ENCODE peak calls at places on chromosomes 5 and 9, in nine cellular contexts. One of them, this sample, is unnamed.

GRCh38 chr5:174690256-174690655 is 34.1 kb upstream of the MSX2 start:
- DNase-seq in upper lobe of left lung: no peak
- DNase-seq in spleen: no peak
- DNase-seq in right atrium auricular region: no peak
- DNase-seq in stomach: no peak
- DNase-seq in HepG2: no peak
- DNase-seq in A549: peak
- DNase-seq in esophagus squamous epithelium: no peak
- DNase-seq in pancreas: no peak
- DNase-seq in this sample: no peak

GRCh38 chr9:19149230-19149629 is 21.9 kb upstream of the PLIN2 start:
- DNase-seq in pancreas: no peak
- DNase-seq in right atrium auricular region: no peak
- DNase-seq in A549: no peak
- DNase-seq in spleen: no peak
- DNase-seq in upper lobe of left lung: no peak
- DNase-seq in HepG2: no peak
- DNase-seq in stomach: no peak
- DNase-seq in esophagus squamous epithelium: no peak
- DNase-seq in this sample: no peak

GRCh38 chr5:29800752-29801151 is 1392.7 kb upstream of the CDH6 start:
- DNase-seq in HepG2: peak
- DNase-seq in upper lobe of left lung: no peak
- DNase-seq in A549: no peak
- DNase-seq in spleen: no peak
- DNase-seq in stomach: no peak
- DNase-seq in esophagus squamous epithelium: no peak
- DNase-seq in right atrium auricular region: no peak
- DNase-seq in pancreas: no peak
- DNase-seq in this sample: no peak

GRCh38 chr5:91361055-91361701 is 21.9 kb downstream of the ARRDC3 start:
- DNase-seq in spleen: no peak
- DNase-seq in A549: no peak
- DNase-seq in HepG2: no peak
- DNase-seq in stomach: no peak
- DNase-seq in upper lobe of left lung: no peak
- DNase-seq in esophagus squamous epithelium: no peak
- DNase-seq in right atrium auricular region: no peak
- DNase-seq in pancreas: no peak
- DNase-seq in this sample: no peak

GRCh38 chr9:81575976-81576375 is 113.4 kb downstream of the TLE1 start:
- DNase-seq in right atrium auricular region: no peak
- DNase-seq in esophagus squamous epithelium: no peak
- DNase-seq in HepG2: no peak
- DNase-seq in A549: no peak
- DNase-seq in stomach: no peak
- DNase-seq in pancreas: no peak
- DNase-seq in spleen: no peak
- DNase-seq in upper lobe of left lung: no peak
- DNase-seq in this sample: no peak

GRCh38 chr9:92438900-92439526 is 14.7 kb upstream of the OMD start:
- DNase-seq in pancreas: no peak
- DNase-seq in right atrium auricular region: no peak
- DNase-seq in spleen: no peak
- DNase-seq in HepG2: no peak
- DNase-seq in stomach: no peak
- DNase-seq in upper lobe of left lung: no peak
- DNase-seq in esophagus squamous epithelium: no peak
- DNase-seq in A549: no peak
- DNase-seq in this sample: no peak

GRCh38 chr9:28093141-28093540 is 519.9 kb upstream of the C9orf72 start:
- DNase-seq in HepG2: no peak
- DNase-seq in pancreas: no peak
- DNase-seq in A549: no peak
- DNase-seq in right atrium auricular region: no peak
- DNase-seq in upper lobe of left lung: no peak
- DNase-seq in stomach: no peak
- DNase-seq in esophagus squamous epithelium: no peak
- DNase-seq in spleen: no peak
- DNase-seq in this sample: no peak

GRCh38 chr9:116661037-116661954 is 25.8 kb upstream of the TRIM32 start:
- DNase-seq in A549: peak
- DNase-seq in stomach: peak
- DNase-seq in esophagus squamous epithelium: no peak
- DNase-seq in spleen: no peak
- DNase-seq in pancreas: peak
- DNase-seq in upper lobe of left lung: no peak
- DNase-seq in HepG2: peak
- DNase-seq in right atrium auricular region: no peak
- DNase-seq in this sample: no peak

GRCh38 chr5:113081881-113082546 is 105.4 kb downstream of the DCP2 start:
- DNase-seq in HepG2: no peak
- DNase-seq in spleen: no peak
- DNase-seq in esophagus squamous epithelium: no peak
- DNase-seq in A549: no peak
- DNase-seq in stomach: no peak
- DNase-seq in pancreas: no peak
- DNase-seq in right atrium auricular region: no peak
- DNase-seq in upper lobe of left lung: no peak
- DNase-seq in this sample: no peak

GRCh38 chr5:113082547-113082905 is 105.9 kb downstream of the DCP2 start:
- DNase-seq in pancreas: no peak
- DNase-seq in upper lobe of left lung: no peak
- DNase-seq in stomach: no peak
- DNase-seq in A549: no peak
- DNase-seq in spleen: no peak
- DNase-seq in right atrium auricular region: no peak
- DNase-seq in esophagus squamous epithelium: no peak
- DNase-seq in HepG2: no peak
- DNase-seq in this sample: no peak

GRCh38 chr5:113085084-113085414 is 108.5 kb downstream of the DCP2 start:
- DNase-seq in upper lobe of left lung: peak
- DNase-seq in HepG2: no peak
- DNase-seq in right atrium auricular region: no peak
- DNase-seq in A549: no peak
- DNase-seq in stomach: no peak
- DNase-seq in esophagus squamous epithelium: no peak
- DNase-seq in pancreas: no peak
- DNase-seq in spleen: no peak
- DNase-seq in this sample: no peak

GRCh38 chr5:113081091-113081490 is 104.5 kb downstream of the DCP2 start:
- DNase-seq in esophagus squamous epithelium: no peak
- DNase-seq in right atrium auricular region: no peak
- DNase-seq in pancreas: no peak
- DNase-seq in A549: no peak
- DNase-seq in upper lobe of left lung: no peak
- DNase-seq in stomach: no peak
- DNase-seq in spleen: no peak
- DNase-seq in HepG2: no peak
- DNase-seq in this sample: no peak

DNA sequence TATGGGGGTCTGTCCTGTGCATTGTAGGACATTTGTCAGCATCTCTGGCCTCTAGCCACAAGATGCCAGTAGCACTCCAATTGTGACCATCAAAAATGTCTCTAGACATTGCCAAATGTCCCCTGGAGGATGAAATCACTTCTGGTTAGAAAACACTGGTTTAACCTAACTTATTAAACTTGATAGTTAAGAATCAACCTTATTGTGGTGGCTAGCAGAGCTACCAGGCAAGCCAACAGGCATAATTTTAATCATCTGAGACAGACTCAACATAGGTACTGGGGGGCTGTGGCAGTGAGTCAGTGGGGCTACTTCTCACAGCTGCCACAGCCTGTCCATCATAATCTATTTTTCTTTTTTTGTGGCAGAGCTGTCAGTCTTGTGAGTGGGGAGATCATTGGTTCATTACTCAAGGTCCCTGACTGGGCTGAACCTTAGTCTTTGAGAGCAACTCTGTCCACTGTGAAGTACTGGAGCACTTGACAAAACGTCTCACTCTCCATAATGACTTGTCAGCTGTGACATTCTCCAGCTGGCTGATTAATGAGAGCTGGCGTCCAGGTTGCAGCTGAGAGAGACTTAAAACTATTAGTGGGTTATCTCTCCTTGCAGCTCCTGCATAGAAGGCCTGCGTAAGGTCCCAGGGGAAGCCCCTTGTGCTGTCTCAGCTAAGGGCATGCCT is 107.9 kb downstream of the DCP2 start:
- DNase-seq in pancreas: no peak
- DNase-seq in spleen: no peak
- DNase-seq in HepG2: no peak
- DNase-seq in A549: no peak
- DNase-seq in stomach: no peak
- DNase-seq in upper lobe of left lung: no peak
- DNase-seq in esophagus squamous epithelium: no peak
- DNase-seq in right atrium auricular region: no peak
- DNase-seq in this sample: no peak
- TF ChIP-seq CTCF in pancreas: no peak
- TF ChIP-seq CTCF in spleen: no peak
- TF ChIP-seq CTCF in HepG2: no peak
- TF ChIP-seq CTCF in A549: no peak
- TF ChIP-seq CTCF in stomach: no peak
- TF ChIP-seq CTCF in upper lobe of left lung: no peak
- TF ChIP-seq CTCF in esophagus squamous epithelium: no peak
- TF ChIP-seq CTCF in right atrium auricular region: no peak
- TF ChIP-seq CTCF in this sample: no peak

GRCh38 chr9:133888048-133888778 is 103.9 kb downstream of the VAV2 start:
- DNase-seq in stomach: no peak
- DNase-seq in HepG2: peak
- DNase-seq in pancreas: no peak
- DNase-seq in spleen: no peak
- DNase-seq in right atrium auricular region: no peak
- DNase-seq in upper lobe of left lung: no peak
- DNase-seq in esophagus squamous epithelium: no peak
- DNase-seq in A549: no peak
- DNase-seq in this sample: no peak
- H3K27ac ChIP-seq in stomach: no peak
- H3K27ac ChIP-seq in HepG2: peak
- H3K27ac ChIP-seq in pancreas: no peak
- H3K27ac ChIP-seq in spleen: no peak
- H3K27ac ChIP-seq in right atrium auricular region: no peak
- H3K27ac ChIP-seq in upper lobe of left lung: no peak
- H3K27ac ChIP-seq in esophagus squamous epithelium: no peak
- H3K27ac ChIP-seq in A549: peak
- H3K27ac ChIP-seq in this sample: no peak

GRCh38 chr5:141051526-141051876 is 327 bp downstream of the PCDHB1 start:
- DNase-seq in stomach: no peak
- DNase-seq in esophagus squamous epithelium: no peak
- DNase-seq in spleen: no peak
- DNase-seq in HepG2: no peak
- DNase-seq in right atrium auricular region: no peak
- DNase-seq in pancreas: peak
- DNase-seq in A549: no peak
- DNase-seq in upper lobe of left lung: peak
- DNase-seq in this sample: no peak

DNA sequence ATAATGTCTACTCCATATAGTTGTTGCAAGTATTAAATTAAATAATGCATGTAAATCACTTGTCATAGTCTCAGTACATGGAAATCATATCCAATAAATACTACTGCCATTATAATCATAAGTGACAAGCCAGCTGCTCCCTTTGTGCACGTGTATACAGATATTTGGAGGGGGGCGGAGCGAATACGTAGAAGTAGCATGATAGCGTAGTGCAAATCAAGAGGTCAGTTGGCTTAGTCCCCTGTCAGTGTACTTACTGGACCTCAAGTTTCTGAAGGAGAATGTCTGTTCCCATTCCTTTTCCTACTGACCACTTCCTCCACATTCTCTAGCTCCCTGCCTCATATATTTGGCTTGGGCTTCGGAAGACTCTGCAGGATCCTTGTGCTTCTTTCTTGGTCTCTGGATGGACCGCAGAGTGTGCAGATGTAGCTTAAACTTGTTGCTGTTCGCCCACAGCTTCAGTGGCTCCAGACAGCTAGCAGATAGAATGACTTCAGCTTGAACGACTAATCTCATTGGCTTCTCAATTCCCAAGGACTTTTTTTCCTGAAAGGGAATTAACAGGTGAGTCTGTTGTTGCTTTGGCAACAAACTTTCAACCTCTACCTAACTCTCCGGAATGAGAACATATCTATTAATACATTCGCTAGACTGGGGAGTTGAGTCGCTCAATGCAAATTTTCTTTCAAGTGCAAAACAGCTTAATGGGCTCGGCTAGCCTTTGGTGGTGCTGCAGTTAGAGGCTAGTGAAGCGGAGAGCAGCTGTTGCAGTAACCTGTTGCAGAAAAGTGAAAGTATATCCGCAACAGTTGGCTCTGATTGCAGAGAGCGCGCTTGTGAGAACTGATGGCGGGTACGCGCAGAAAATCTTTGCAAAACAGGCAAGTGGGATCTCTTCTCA is at the start of gene PCDHB1:
- DNase-seq in right atrium auricular region: no peak
- DNase-seq in A549: no peak
- DNase-seq in stomach: no peak
- DNase-seq in spleen: no peak
- DNase-seq in pancreas: no peak
- DNase-seq in upper lobe of left lung: no peak
- DNase-seq in HepG2: no peak
- DNase-seq in esophagus squamous epithelium: no peak
- DNase-seq in this sample: no peak
- H3K4me3 ChIP-seq in right atrium auricular region: peak
- H3K4me3 ChIP-seq in A549: peak
- H3K4me3 ChIP-seq in stomach: peak
- H3K4me3 ChIP-seq in spleen: peak
- H3K4me3 ChIP-seq in pancreas: peak
- H3K4me3 ChIP-seq in upper lobe of left lung: peak
- H3K4me3 ChIP-seq in HepG2: peak
- H3K4me3 ChIP-seq in esophagus squamous epithelium: peak
- H3K4me3 ChIP-seq in this sample: peak

GRCh38 chr5:103035701-103036100 is 84.2 kb downstream of the GIN1 start:
- DNase-seq in pancreas: no peak
- DNase-seq in A549: no peak
- DNase-seq in spleen: no peak
- DNase-seq in upper lobe of left lung: no peak
- DNase-seq in HepG2: no peak
- DNase-seq in right atrium auricular region: no peak
- DNase-seq in stomach: no peak
- DNase-seq in esophagus squamous epithelium: no peak
- DNase-seq in this sample: no peak

GRCh38 chr5:103033696-103034095 is 86.2 kb downstream of the GIN1 start:
- DNase-seq in upper lobe of left lung: peak
- DNase-seq in HepG2: no peak
- DNase-seq in right atrium auricular region: no peak
- DNase-seq in esophagus squamous epithelium: no peak
- DNase-seq in A549: no peak
- DNase-seq in stomach: no peak
- DNase-seq in pancreas: no peak
- DNase-seq in spleen: no peak
- DNase-seq in this sample: no peak

GRCh38 chr5:103027267-103027666 is 92.7 kb downstream of the GIN1 start:
- DNase-seq in pancreas: no peak
- DNase-seq in HepG2: no peak
- DNase-seq in right atrium auricular region: no peak
- DNase-seq in esophagus squamous epithelium: no peak
- DNase-seq in spleen: no peak
- DNase-seq in A549: no peak
- DNase-seq in stomach: no peak
- DNase-seq in upper lobe of left lung: no peak
- DNase-seq in this sample: no peak

GRCh38 chr5:103034662-103035392 is 85.1 kb downstream of the GIN1 start:
- DNase-seq in upper lobe of left lung: peak
- DNase-seq in spleen: no peak
- DNase-seq in pancreas: no peak
- DNase-seq in HepG2: no peak
- DNase-seq in A549: no peak
- DNase-seq in right atrium auricular region: no peak
- DNase-seq in stomach: no peak
- DNase-seq in esophagus squamous epithelium: no peak
- DNase-seq in this sample: no peak

DNA sequence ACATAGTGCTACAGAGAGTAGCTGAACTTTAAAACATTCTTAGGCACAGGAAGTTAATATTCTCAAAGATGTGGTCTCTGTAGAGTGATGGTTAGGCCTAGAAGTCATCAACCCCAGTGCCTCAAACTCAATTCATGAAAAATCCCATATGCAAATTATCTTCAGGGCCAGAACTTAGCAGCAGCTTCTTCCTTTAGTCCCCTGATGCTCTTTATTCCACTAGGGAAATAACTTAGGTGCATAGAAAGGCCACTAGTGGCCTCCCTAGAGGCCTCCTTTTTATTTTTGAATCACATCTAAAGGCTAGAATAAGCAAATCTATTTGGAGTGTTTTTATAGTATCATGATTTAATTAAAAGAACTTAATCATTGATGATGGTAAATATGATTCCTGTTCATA is 88.3 kb downstream of the GIN1 start:
- DNase-seq in HepG2: no peak
- DNase-seq in spleen: no peak
- DNase-seq in pancreas: no peak
- DNase-seq in stomach: no peak
- DNase-seq in esophagus squamous epithelium: no peak
- DNase-seq in A549: peak
- DNase-seq in right atrium auricular region: no peak
- DNase-seq in upper lobe of left lung: no peak
- DNase-seq in this sample: no peak
- TF ChIP-seq CTCF in HepG2: no peak
- TF ChIP-seq CTCF in spleen: no peak
- TF ChIP-seq CTCF in pancreas: no peak
- TF ChIP-seq CTCF in stomach: peak
- TF ChIP-seq CTCF in esophagus squamous epithelium: no peak
- TF ChIP-seq CTCF in A549: peak
- TF ChIP-seq CTCF in right atrium auricular region: no peak
- TF ChIP-seq CTCF in upper lobe of left lung: no peak
- TF ChIP-seq CTCF in this sample: no peak